ENCODE peak calls at places on chromosome 4, in six cellular contexts. One of them, this sample, is unnamed.

GRCh38 chr4:184843984-184844554 is 18.3 kb upstream of the ACSL1 start:
- DNase-seq in A549: no peak
- DNase-seq in spleen: no peak
- DNase-seq in NB4: no peak
- DNase-seq in HCT116: no peak
- DNase-seq in ovary: no peak
- DNase-seq in this sample: no peak

GRCh38 chr4:1325176-1325480 is 21.9 kb upstream of the UVSSA start:
- DNase-seq in NB4: no peak
- DNase-seq in ovary: no peak
- DNase-seq in A549: no peak
- DNase-seq in spleen: peak
- DNase-seq in HCT116: no peak
- DNase-seq in this sample: no peak

GRCh38 chr4:145387079-145387478 is 94.6 kb upstream of the SMAD1 start:
- DNase-seq in A549: no peak
- DNase-seq in spleen: no peak
- DNase-seq in ovary: no peak
- DNase-seq in NB4: no peak
- DNase-seq in HCT116: no peak
- DNase-seq in this sample: no peak

GRCh38 chr4:98150092-98150761 is 7.0 kb upstream of the STPG2 start:
- DNase-seq in NB4: peak
- DNase-seq in HCT116: no peak
- DNase-seq in A549: no peak
- DNase-seq in ovary: no peak
- DNase-seq in spleen: no peak
- DNase-seq in this sample: no peak

GRCh38 chr4:100690812-100691211 is 173.0 kb upstream of the EMCN start:
- DNase-seq in HCT116: no peak
- DNase-seq in ovary: no peak
- DNase-seq in spleen: no peak
- DNase-seq in NB4: no peak
- DNase-seq in A549: no peak
- DNase-seq in this sample: no peak

GRCh38 chr4:159177265-159178146 is 74.6 kb downstream of the RAPGEF2 start:
- DNase-seq in spleen: no peak
- DNase-seq in ovary: no peak
- DNase-seq in HCT116: no peak
- DNase-seq in NB4: no peak
- DNase-seq in A549: no peak
- DNase-seq in this sample: no peak

GRCh38 chr4:24914460-24914859 is 1.6 kb upstream of the CCDC149 start:
- DNase-seq in NB4: no peak
- DNase-seq in HCT116: no peak
- DNase-seq in A549: no peak
- DNase-seq in spleen: no peak
- DNase-seq in ovary: no peak
- DNase-seq in this sample: no peak

GRCh38 chr4:88963817-88964216 is 93.2 kb downstream of the FAM13A start:
- DNase-seq in spleen: no peak
- DNase-seq in ovary: no peak
- DNase-seq in A549: peak
- DNase-seq in NB4: peak
- DNase-seq in HCT116: no peak
- DNase-seq in this sample: no peak

GRCh38 chr4:88008624-88009235 is 1.3 kb downstream of the PKD2 start:
- DNase-seq in A549: no peak
- DNase-seq in HCT116: no peak
- DNase-seq in ovary: no peak
- DNase-seq in NB4: peak
- DNase-seq in spleen: no peak
- DNase-seq in this sample: no peak

GRCh38 chr4:122577808-122578781 is 42.8 kb downstream of the IL21 start:
- DNase-seq in A549: peak
- DNase-seq in NB4: peak
- DNase-seq in spleen: no peak
- DNase-seq in ovary: no peak
- DNase-seq in HCT116: peak
- DNase-seq in this sample: no peak

GRCh38 chr4:124945422-124945821 is 232.9 kb upstream of the ANKRD50 start:
- DNase-seq in NB4: no peak
- DNase-seq in HCT116: no peak
- DNase-seq in A549: no peak
- DNase-seq in spleen: no peak
- DNase-seq in ovary: no peak
- DNase-seq in this sample: no peak

GRCh38 chr4:47913858-47914218 is 545 bp downstream of the NFXL1 start:
- DNase-seq in spleen: peak
- DNase-seq in ovary: peak
- DNase-seq in HCT116: no peak
- DNase-seq in A549: peak
- DNase-seq in NB4: peak
- DNase-seq in this sample: no peak

GRCh38 chr4:171813195-171813955 is at the start of gene GALNTL6:
- DNase-seq in HCT116: no peak
- DNase-seq in spleen: peak
- DNase-seq in ovary: no peak
- DNase-seq in A549: no peak
- DNase-seq in NB4: no peak
- DNase-seq in this sample: no peak

GRCh38 chr4:25862411-25863346 is at the start of gene SEL1L3:
- DNase-seq in NB4: peak
- DNase-seq in HCT116: no peak
- DNase-seq in spleen: peak
- DNase-seq in A549: peak
- DNase-seq in ovary: no peak
- DNase-seq in this sample: no peak

GRCh38 chr4:143406523-143406922 is 69.8 kb downstream of the GAB1 start:
- DNase-seq in NB4: no peak
- DNase-seq in A549: no peak
- DNase-seq in ovary: peak
- DNase-seq in HCT116: no peak
- DNase-seq in spleen: no peak
- DNase-seq in this sample: no peak

GRCh38 chr4:118225521-118225920 is 127.3 kb downstream of the PRSS12 start:
- DNase-seq in HCT116: no peak
- DNase-seq in NB4: no peak
- DNase-seq in spleen: no peak
- DNase-seq in A549: no peak
- DNase-seq in ovary: no peak
- DNase-seq in this sample: no peak

GRCh38 chr4:168928875-168929274 is 81.2 kb downstream of the CBR4 start:
- DNase-seq in spleen: no peak
- DNase-seq in A549: no peak
- DNase-seq in NB4: no peak
- DNase-seq in HCT116: no peak
- DNase-seq in ovary: no peak
- DNase-seq in this sample: no peak

GRCh38 chr4:1900624-1901023 is 29.4 kb downstream of the NSD2 start:
- DNase-seq in HCT116: no peak
- DNase-seq in A549: no peak
- DNase-seq in spleen: peak
- DNase-seq in ovary: no peak
- DNase-seq in NB4: no peak
- DNase-seq in this sample: no peak

GRCh38 chr4:150176559-150176958 is 98.3 kb downstream of the DCLK2 start:
- DNase-seq in spleen: no peak
- DNase-seq in HCT116: no peak
- DNase-seq in ovary: no peak
- DNase-seq in A549: no peak
- DNase-seq in NB4: no peak
- DNase-seq in this sample: no peak

GRCh38 chr4:77126844-77127614 is 30.0 kb upstream of the CCNG2 start:
- DNase-seq in spleen: no peak
- DNase-seq in HCT116: no peak
- DNase-seq in A549: no peak
- DNase-seq in ovary: no peak
- DNase-seq in NB4: peak
- DNase-seq in this sample: no peak

GRCh38 chr4:41600243-41600642 is 62.3 kb downstream of the LIMCH1 start:
- DNase-seq in spleen: no peak
- DNase-seq in A549: no peak
- DNase-seq in ovary: no peak
- DNase-seq in HCT116: peak
- DNase-seq in NB4: no peak
- DNase-seq in this sample: no peak

GRCh38 chr4:152166567-152166966 is 369.3 kb downstream of the FBXW7 start:
- DNase-seq in HCT116: no peak
- DNase-seq in ovary: no peak
- DNase-seq in spleen: no peak
- DNase-seq in NB4: peak
- DNase-seq in A549: no peak
- DNase-seq in this sample: no peak

GRCh38 chr4:107740381-107740780 is 20.3 kb upstream of the PAPSS1 start:
- DNase-seq in NB4: peak
- DNase-seq in ovary: no peak
- DNase-seq in spleen: no peak
- DNase-seq in HCT116: no peak
- DNase-seq in A549: no peak
- DNase-seq in this sample: no peak
- TF ChIP-seq CTCF in NB4: no peak
- TF ChIP-seq CTCF in ovary: no peak
- TF ChIP-seq CTCF in spleen: no peak
- TF ChIP-seq CTCF in HCT116: peak
- TF ChIP-seq CTCF in A549: peak
- TF ChIP-seq CTCF in this sample: no peak

GRCh38 chr4:78809295-78809694 is 33.1 kb downstream of the BMP2K start:
- DNase-seq in A549: no peak
- DNase-seq in HCT116: no peak
- DNase-seq in NB4: no peak
- DNase-seq in ovary: no peak
- DNase-seq in spleen: no peak
- DNase-seq in this sample: no peak
- H3K4me3 ChIP-seq in A549: no peak
- H3K4me3 ChIP-seq in HCT116: no peak
- H3K4me3 ChIP-seq in NB4: no peak
- H3K4me3 ChIP-seq in ovary: no peak
- H3K4me3 ChIP-seq in spleen: no peak
- H3K4me3 ChIP-seq in this sample: no peak

GRCh38 chr4:3075652-3075981 is 1.1 kb downstream of the HTT start:
- DNase-seq in ovary: no peak
- DNase-seq in NB4: no peak
- DNase-seq in spleen: no peak
- DNase-seq in HCT116: no peak
- DNase-seq in A549: no peak
- DNase-seq in this sample: no peak

GRCh38 chr4:3082915-3083515 is 8.5 kb downstream of the HTT start:
- DNase-seq in ovary: no peak
- DNase-seq in spleen: no peak
- DNase-seq in A549: no peak
- DNase-seq in HCT116: no peak
- DNase-seq in NB4: no peak
- DNase-seq in this sample: no peak

GRCh38 chr4:3083732-3084131 is 9.3 kb downstream of the HTT start:
- DNase-seq in ovary: no peak
- DNase-seq in HCT116: no peak
- DNase-seq in A549: no peak
- DNase-seq in NB4: no peak
- DNase-seq in spleen: no peak
- DNase-seq in this sample: no peak

GRCh38 chr4:3077796-3078195 is 3.3 kb downstream of the HTT start:
- DNase-seq in ovary: no peak
- DNase-seq in spleen: peak
- DNase-seq in NB4: no peak
- DNase-seq in HCT116: no peak
- DNase-seq in A549: no peak
- DNase-seq in this sample: no peak

GRCh38 chr4:3079694-3080123 is 5.2 kb downstream of the HTT start:
- DNase-seq in A549: no peak
- DNase-seq in ovary: no peak
- DNase-seq in HCT116: no peak
- DNase-seq in spleen: peak
- DNase-seq in NB4: no peak
- DNase-seq in this sample: no peak
- TF ChIP-seq POLR2A in A549: no peak
- TF ChIP-seq POLR2A in ovary: no peak
- TF ChIP-seq POLR2A in HCT116: no peak
- TF ChIP-seq POLR2A in spleen: no peak
- TF ChIP-seq POLR2A in NB4: no peak
- TF ChIP-seq POLR2A in this sample: no peak

DNA sequence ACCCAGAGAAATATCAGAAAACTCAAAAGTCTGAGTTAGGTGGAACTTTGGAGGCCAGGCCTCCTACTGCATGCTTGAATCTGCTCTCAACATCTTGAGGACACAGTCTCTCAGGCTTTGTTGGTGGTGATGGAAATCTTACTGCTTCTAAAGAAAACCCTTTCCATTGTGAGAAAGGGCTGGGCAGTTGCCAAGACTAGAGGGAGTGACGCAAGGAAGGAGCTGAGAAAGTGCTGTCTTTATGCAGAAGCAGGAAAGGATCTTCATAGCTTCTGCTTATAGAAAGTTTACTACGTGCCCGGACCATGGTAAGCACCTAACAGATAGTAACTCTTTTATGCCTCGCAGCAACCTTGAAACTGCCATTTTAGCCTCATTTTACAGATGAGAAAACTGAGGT is 2.4 kb upstream of the CRMP1 start:
- DNase-seq in HCT116: no peak
- DNase-seq in A549: no peak
- DNase-seq in ovary: no peak
- DNase-seq in NB4: no peak
- DNase-seq in spleen: no peak
- DNase-seq in this sample: no peak
- TF ChIP-seq CTCF in HCT116: no peak
- TF ChIP-seq CTCF in A549: no peak
- TF ChIP-seq CTCF in ovary: no peak
- TF ChIP-seq CTCF in NB4: no peak
- TF ChIP-seq CTCF in spleen: no peak
- TF ChIP-seq CTCF in this sample: no peak

DNA sequence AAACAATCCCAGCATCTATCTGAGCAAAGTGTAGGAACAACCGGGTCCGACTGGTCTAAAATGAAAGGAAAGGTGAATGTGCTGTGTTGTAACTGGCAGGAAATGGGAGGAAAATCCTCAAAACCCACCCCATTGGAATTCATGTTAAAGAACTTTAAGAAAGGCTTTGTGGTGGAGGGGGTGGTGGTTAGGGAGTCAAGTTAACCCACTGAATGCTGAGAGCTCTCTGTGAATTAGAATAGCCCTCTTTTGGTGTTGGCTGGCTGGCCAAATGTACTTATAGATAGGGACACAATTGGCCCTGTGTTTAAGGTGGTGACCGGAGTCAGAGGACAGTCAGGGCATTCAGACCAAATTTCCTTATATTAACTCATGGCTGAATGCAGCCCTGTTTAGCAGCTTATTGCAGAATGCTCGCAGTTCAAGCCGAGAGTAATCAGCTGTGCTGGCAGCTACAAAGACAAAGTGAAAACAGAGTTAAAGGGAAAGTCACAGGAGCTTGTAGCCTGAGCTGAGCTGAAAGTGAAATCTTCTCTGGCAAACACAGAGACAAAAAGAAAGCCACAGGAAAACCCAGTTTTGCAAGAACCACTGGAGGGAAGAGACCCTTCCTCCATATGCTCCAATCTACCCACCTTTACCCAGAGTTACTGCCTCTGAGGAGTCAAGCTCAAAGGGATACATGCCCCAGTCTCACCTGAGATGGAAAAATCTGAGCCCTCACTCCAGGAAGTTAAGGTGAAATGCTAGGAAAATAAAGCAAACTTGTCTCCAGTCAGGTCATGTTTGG is 38.5 kb upstream of the UGT2B7 start:
- DNase-seq in ovary: no peak
- DNase-seq in HCT116: no peak
- DNase-seq in A549: no peak
- DNase-seq in spleen: no peak
- DNase-seq in NB4: no peak
- DNase-seq in this sample: no peak
- H3K4me3 ChIP-seq in ovary: no peak
- H3K4me3 ChIP-seq in HCT116: no peak
- H3K4me3 ChIP-seq in A549: no peak
- H3K4me3 ChIP-seq in spleen: no peak
- H3K4me3 ChIP-seq in NB4: no peak
- H3K4me3 ChIP-seq in this sample: no peak